ENCODE peak calls at places on chromosomes 3 and 15, in five cellular contexts. P is IMR-90, O is neuronal stem cell, H is mesenchymal stem cell, C is trophoblast cell. X is an unnamed sample.
A peak's percentile ranks its signal among the peaks of the same experiment; 100 is the strongest.

GRCh38 chr15:40289140-40289775 is 6.4 kb upstream of the ANKRD63 start:
- DNase-seq in H (no peak), C (no peak), O (no peak), P (no peak), X (no peak)

GRCh38 chr15:40217166-40217785 is 21.6 kb upstream of the PAK6 start:
- DNase-seq in O (peak; percentile 65), C (peak; percentile 95), H (peak; percentile 80), P (peak; percentile 70), X (no peak)

GRCh38 chr15:100918690-100919480 is at the start of gene LRRK1:
- DNase-seq in C (peak; percentile 55), P (peak; percentile 40), H (peak; percentile 55), O (no peak), X (no peak)

GRCh38 chr3:148697311-148698189 is at the start of gene AGTR1:
- DNase-seq in O (peak; percentile 68), P (peak; percentile 24), C (peak; percentile 69), H (peak; percentile 42), X (peak; percentile 90)

GRCh38 chr3:33624756-33625155 is 93.3 kb downstream of the CLASP2 start:
- DNase-seq in H (no peak), O (no peak), C (no peak), P (no peak), X (no peak)

GRCh38 chr3:8136553-8136952 is 365.1 kb upstream of the LMCD1 start:
- DNase-seq in P (no peak), C (no peak), H (no peak), O (no peak), X (no peak)

GRCh38 chr3:160331127-160331937 is 67.7 kb downstream of the IFT80 start:
- DNase-seq in H (peak; percentile 84), C (no peak), P (peak; percentile 93), O (no peak), X (no peak)

GRCh38 chr3:15273214-15273613 is 59.2 kb downstream of the SH3BP5 start:
- DNase-seq in H (no peak), P (no peak), C (no peak), O (no peak), X (no peak)

GRCh38 chr3:86245360-86245759 is 745.6 kb downstream of the VGLL3 start:
- DNase-seq in O (no peak), H (no peak), P (no peak), C (peak; percentile 3), X (no peak)

GRCh38 chr15:27671794-27672438 is 427.2 kb downstream of the OCA2 start:
- DNase-seq in H (no peak), C (no peak), O (no peak), P (no peak), X (no peak)

GRCh38 chr3:129131465-129132088 is 10.0 kb upstream of the RAB43 start:
- DNase-seq in C (no peak), H (no peak), O (no peak), P (no peak), X (no peak)

GRCh38 chr3:32321095-32321835 is 70.4 kb upstream of the CMTM7 start:
- DNase-seq in O (peak; percentile 56), P (no peak), H (no peak), C (no peak), X (peak; percentile 50)

GRCh38 chr3:80537680-80538079 is 769.9 kb upstream of the ROBO1 start:
- DNase-seq in H (no peak), C (no peak), P (no peak), O (no peak), X (no peak)

GRCh38 chr15:83292317-83292716 is 7.9 kb upstream of the BNC1 start:
- DNase-seq in C (no peak), P (peak; percentile 54), O (no peak), H (no peak), X (no peak)

GRCh38 chr3:183584246-183584913 is 28.9 kb upstream of the KLHL6 start:
- DNase-seq in H (peak; percentile 30), O (no peak), C (peak; percentile 32), P (peak; percentile 53), X (no peak)

GRCh38 chr3:11536132-11536935 is 107.4 kb downstream of the VGLL4 start:
- DNase-seq in H (no peak), P (no peak), C (peak; percentile 66), O (no peak), X (no peak)

GRCh38 chr3:151290673-151291072 is 12.3 kb upstream of the P2RY14 start:
- DNase-seq in O (no peak), C (peak; percentile 64), P (peak; percentile 66), H (peak; percentile 57), X (no peak)

GRCh38 chr15:89317188-89317720 is 17.4 kb downstream of the POLG start:
- DNase-seq in C (no peak), P (no peak), H (no peak), O (no peak), X (no peak)

DNA sequence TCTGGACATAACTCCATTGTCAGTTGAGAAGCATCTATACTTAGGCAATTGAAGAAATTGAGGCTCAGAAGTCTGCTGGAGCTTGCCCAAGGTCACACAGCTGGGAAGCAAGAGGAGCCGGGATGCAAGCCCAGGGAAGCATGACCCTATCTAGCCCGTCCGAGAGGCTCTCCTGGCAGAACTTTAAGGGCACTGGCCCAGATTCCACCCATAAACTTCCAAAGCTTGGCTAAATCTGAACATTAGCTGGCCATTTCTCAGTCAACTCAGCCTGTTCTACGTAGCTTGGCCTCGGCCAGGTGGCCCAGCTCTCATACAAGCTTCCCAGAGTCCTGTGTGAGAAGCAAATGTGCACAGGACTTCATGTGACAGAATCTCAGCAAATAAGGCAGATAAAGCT is 75.8 kb downstream of the LRIG1 start:
- DNase-seq in O (no peak), H (no peak), P (no peak), C (no peak), X (no peak)
- H3K14ac ChIP-seq in O (no peak overlapping the region), H (no peak overlapping the region), P (no peak overlapping the region), C (no peak overlapping the region), X (no peak overlapping the region)

GRCh38 chr15:52569244-52569585 is 385 bp upstream of the ARPP19 start:
- DNase-seq in P (no peak), C (no peak), H (no peak), O (no peak), X (no peak)
- H4K8ac ChIP-seq in P (peak overlapping the region; percentile 96), C (peak overlapping the region; percentile 82), H (peak overlapping the region; percentile 69), O (peak overlapping the region; percentile 43), X (no peak overlapping the region)

GRCh38 chr3:113745273-113746068 is 578 bp downstream of the NAA50 start:
- DNase-seq in P (peak; percentile 90), H (peak; percentile 93), C (peak; percentile 72), O (peak; percentile 62), X (peak; percentile 81)
- H3K14ac ChIP-seq in P (peak overlapping the region; percentile 76), H (no peak overlapping the region), C (peak overlapping the region; percentile 94), O (peak overlapping the region; percentile 25), X (peak overlapping the region; percentile 79)

GRCh38 chr15:64029111-64029510 is 17.2 kb downstream of the DAPK2 start:
- DNase-seq in H (no peak), P (no peak), O (no peak), C (no peak), X (no peak)
- H4K8ac ChIP-seq in H (no peak overlapping the region), P (no peak overlapping the region), O (no peak overlapping the region), C (no peak overlapping the region), X (no peak overlapping the region)

DNA sequence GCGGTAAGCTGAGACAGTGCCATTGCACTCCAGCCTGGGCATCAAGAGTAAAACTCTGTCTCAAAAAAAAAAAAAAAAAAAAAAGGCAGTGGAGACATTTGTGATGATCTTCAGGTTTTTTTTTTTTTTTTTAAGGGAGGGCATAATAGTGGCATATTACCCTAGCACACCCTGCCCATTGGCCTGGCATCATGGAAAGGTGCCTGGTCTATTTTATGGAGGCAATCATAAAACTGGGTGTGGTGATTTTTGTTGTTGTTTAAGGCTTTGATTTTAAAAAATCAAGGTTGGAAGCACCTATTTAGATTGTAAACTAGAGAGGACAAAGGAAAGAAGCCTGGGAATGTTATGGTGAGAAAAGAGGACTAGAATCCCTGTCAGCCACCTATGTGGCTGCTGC is 6.0 kb downstream of the IQGAP1 start:
- DNase-seq in C (no peak), P (no peak), H (no peak), O (no peak), X (no peak)
- H3K14ac ChIP-seq in C (no peak overlapping the region), P (no peak overlapping the region), H (no peak overlapping the region), O (no peak overlapping the region), X (no peak overlapping the region)

DNA sequence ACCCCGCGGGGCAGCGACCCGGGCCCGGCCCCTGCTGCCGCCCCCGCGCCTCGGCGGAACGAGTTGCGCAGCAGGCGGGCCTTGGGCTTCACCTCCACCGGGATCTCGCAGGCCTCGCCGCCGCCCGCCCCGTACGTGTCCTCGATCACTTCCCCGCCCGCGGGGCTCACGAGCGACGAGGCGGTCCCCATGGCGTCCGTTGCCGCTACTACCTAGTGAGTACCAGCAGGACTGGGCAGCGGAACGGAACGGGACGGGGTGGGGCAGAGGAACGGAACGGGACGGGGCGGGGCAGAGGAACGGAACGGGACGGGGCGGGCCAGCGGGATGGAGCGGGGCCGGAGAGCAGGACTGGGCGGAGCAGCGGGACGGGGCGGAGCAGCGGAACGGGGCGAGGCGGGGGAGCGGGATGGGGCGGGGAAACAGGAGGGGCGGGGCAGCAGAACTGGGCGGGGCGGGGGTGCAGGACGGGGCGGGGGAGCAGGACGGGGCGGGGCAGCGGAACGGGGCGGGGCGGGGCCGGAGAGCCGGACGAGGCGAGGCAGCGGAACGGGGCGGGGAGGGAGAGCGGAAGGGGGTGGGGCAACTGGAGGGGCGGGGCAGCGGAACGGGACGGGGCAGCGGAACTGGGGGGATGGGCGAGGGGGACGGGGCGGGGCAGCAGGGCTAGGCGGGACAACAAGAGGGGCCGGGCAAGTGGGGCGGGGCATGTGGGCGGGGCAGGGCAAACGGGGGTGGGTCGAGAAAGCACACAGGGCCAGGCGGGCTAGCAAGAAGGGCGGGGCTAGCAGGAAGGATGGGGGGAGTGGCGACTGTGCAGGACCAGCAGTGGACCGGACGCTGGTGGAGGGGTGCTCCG is at the start of gene NPHP3:
- DNase-seq in O (peak; percentile 90), P (peak; percentile 96), H (peak; percentile 96), C (peak; percentile 83), X (peak; percentile 99)
- H4K8ac ChIP-seq in O (peak within 1 kb of the TSS; percentile 43), P (peak within 1 kb of the TSS; percentile 81), H (peak within 1 kb of the TSS; percentile 97), C (peak within 1 kb of the TSS; percentile 98), X (no peak within 1 kb of the TSS)